ENCODE peak calls at places on chromosomes 5 and 9, in seven cellular contexts. R is neural crest cell, S is keratinocyte, F is upper lobe of left lung, M is fibroblast of mammary gland, E is PC-3, W is lower leg skin. O is an unnamed sample.

GRCh38 chr5:132486318-132487094 is 4.1 kb downstream of the IRF1 start:
- DNase-seq in R (no peak), S (no peak), F (peak), M (no peak), E (no peak), W (peak), O (no peak)

GRCh38 chr9:126205260-126205659 is 121.4 kb upstream of the MVB12B start:
- DNase-seq in R (no peak), S (no peak), F (no peak), M (no peak), E (no peak), W (no peak), O (no peak)

GRCh38 chr5:148989567-148989966 is 73.3 kb downstream of the SH3TC2 start:
- DNase-seq in R (no peak), S (no peak), F (no peak), M (no peak), E (no peak), W (no peak), O (no peak)

GRCh38 chr9:84937086-84937670 is 267.6 kb downstream of the NTRK2 start:
- DNase-seq in R (peak), S (no peak), F (no peak), M (no peak), E (no peak), W (no peak), O (no peak)

GRCh38 chr5:62522811-62523210 is 55.8 kb upstream of the LRRC70 start:
- DNase-seq in R (no peak), S (no peak), F (no peak), M (no peak), E (no peak), W (no peak), O (no peak)

GRCh38 chr5:111099058-111099778 is 7.1 kb downstream of the WDR36 start:
- DNase-seq in R (no peak), S (no peak), F (no peak), M (peak), E (no peak), W (no peak), O (no peak)

GRCh38 chr5:35282805-35283204 is 52.5 kb upstream of the PRLR start:
- DNase-seq in R (no peak), S (no peak), F (no peak), M (no peak), E (no peak), W (no peak), O (no peak)

GRCh38 chr5:59275170-59275536 is 618.4 kb downstream of the PDE4D start:
- DNase-seq in R (no peak), S (no peak), F (no peak), M (peak), E (no peak), W (no peak), O (no peak)

GRCh38 chr5:14779975-14780374 is 91.6 kb downstream of the ANKH start:
- DNase-seq in R (no peak), S (no peak), F (no peak), M (no peak), E (no peak), W (no peak), O (peak)

GRCh38 chr9:70935856-70936255 is 185.6 kb downstream of the TRPM3 start:
- DNase-seq in R (no peak), S (no peak), F (no peak), M (peak), E (no peak), W (no peak), O (no peak)

GRCh38 chr5:73986729-73987128 is 360.7 kb downstream of the ARHGEF28 start:
- DNase-seq in R (no peak), S (no peak), F (no peak), M (no peak), E (no peak), W (no peak), O (no peak)

GRCh38 chr9:131854906-131855504 is 115.1 kb upstream of the RAPGEF1 start:
- DNase-seq in R (no peak), S (no peak), F (no peak), M (peak), E (no peak), W (no peak), O (no peak)

GRCh38 chr5:151953833-151954232 is 29.2 kb upstream of the GLRA1 start:
- DNase-seq in R (no peak), S (no peak), F (no peak), M (no peak), E (no peak), W (no peak), O (no peak)

GRCh38 chr5:177430972-177431316 is 4.5 kb downstream of the GRK6 start:
- DNase-seq in R (no peak), S (no peak), F (no peak), M (no peak), E (no peak), W (no peak), O (no peak)

GRCh38 chr5:94776167-94776566 is 157.7 kb downstream of the SLF1 start:
- DNase-seq in R (no peak), S (no peak), F (no peak), M (peak), E (no peak), W (no peak), O (no peak)

GRCh38 chr9:107447834-107448233 is 41.7 kb downstream of the KLF4 start:
- DNase-seq in R (no peak), S (no peak), F (no peak), M (no peak), E (peak), W (no peak), O (no peak)

GRCh38 chr9:38074441-38074943 is 5.5 kb upstream of the SHB start:
- DNase-seq in R (no peak), S (no peak), F (peak), M (no peak), E (no peak), W (peak), O (no peak)

GRCh38 chr5:136132087-136132486 is 558 bp upstream of the SMAD5 start:
- DNase-seq in R (no peak), S (no peak), F (no peak), M (no peak), E (no peak), W (peak), O (no peak)

GRCh38 chr5:181243521-181244307 is at the start of gene RACK1:
- DNase-seq in R (peak), S (no peak), F (peak), M (peak), E (peak), W (peak), O (peak)

GRCh38 chr5:14429102-14429501 is 152.5 kb upstream of the OTULINL start:
- DNase-seq in R (no peak), S (no peak), F (no peak), M (no peak), E (no peak), W (peak), O (no peak)

GRCh38 chr9:37300620-37301368 is 121.7 kb upstream of the GRHPR start:
- DNase-seq in R (no peak), S (no peak), F (no peak), M (peak), E (peak), W (no peak), O (peak)

GRCh38 chr9:128863647-128864046 is 18.1 kb downstream of the KYAT1 start:
- DNase-seq in R (peak), S (no peak), F (peak), M (peak), E (peak), W (peak), O (peak)

GRCh38 chr5:37792976-37793328 is 46.9 kb downstream of the GDNF start:
- DNase-seq in R (no peak), S (no peak), F (no peak), M (peak), E (peak), W (no peak), O (peak)
- TF ChIP-seq CTCF in R (no peak), S (no peak), F (no peak), M (no peak), E (no peak), W (no peak), O (no peak)

GRCh38 chr9:83065233-83065632 is 2.3 kb upstream of the RASEF start:
- DNase-seq in R (no peak), S (no peak), F (no peak), M (no peak), E (no peak), W (no peak), O (no peak)

GRCh38 chr9:83060557-83060956 is 2.4 kb downstream of the RASEF start:
- DNase-seq in R (no peak), S (no peak), F (no peak), M (no peak), E (peak), W (no peak), O (no peak)

GRCh38 chr9:83061036-83061435 is 1.9 kb downstream of the RASEF start:
- DNase-seq in R (no peak), S (peak), F (no peak), M (no peak), E (peak), W (no peak), O (peak)

GRCh38 chr9:83062011-83062652 is 810 bp downstream of the RASEF start:
- DNase-seq in R (no peak), S (no peak), F (peak), M (peak), E (peak), W (no peak), O (peak)

DNA sequence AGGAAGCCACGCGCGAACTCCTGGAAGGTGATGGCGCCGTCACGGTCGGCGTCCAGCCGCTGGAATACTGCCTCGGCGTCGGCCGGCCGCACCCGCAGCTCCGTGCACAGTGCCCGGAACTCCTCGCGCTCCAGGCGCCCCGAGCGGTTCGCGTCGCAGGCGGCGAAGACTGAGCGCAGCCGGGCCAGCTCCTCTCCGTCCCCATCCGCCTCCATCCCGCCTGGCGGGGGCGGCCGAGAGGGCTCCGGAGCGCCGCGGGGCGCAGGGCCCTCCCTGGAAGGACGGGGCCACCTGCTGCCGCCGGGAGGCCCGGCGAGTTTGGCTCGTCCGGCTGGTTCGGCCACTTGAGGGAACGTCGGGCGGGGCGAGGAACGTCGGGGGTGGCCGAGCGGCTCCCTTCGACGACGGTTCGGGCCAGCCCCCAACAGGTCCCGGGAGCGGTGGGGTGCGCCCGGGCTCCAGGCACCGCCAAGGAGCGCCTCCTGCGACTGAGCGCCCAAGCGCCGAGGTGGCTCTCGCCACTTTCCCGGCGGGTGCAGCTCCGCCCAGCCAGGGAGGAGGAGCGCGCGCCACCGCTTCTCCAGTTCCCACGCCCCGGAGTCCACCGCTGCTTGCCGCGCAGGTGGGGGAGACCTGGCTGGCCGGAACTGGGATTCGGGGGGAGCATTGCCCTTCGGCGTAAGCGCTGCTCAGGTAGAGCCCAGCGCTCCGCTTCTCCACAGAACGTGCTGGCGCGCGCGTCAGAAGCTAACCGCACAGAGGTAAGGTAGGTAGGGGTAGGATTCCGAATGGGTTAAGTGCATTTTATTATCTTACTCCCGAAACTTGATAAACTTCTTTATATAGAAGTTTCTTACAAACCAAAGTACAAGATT is at the start of gene RASEF:
- DNase-seq in R (peak), S (no peak), F (peak), M (no peak), E (peak), W (no peak), O (peak)
- TF ChIP-seq CTCF in R (peak), S (no peak), F (peak), M (no peak), E (peak), W (no peak), O (peak)

GRCh38 chr5:145980257-145980656 is 43.9 kb downstream of the SH3RF2 start:
- DNase-seq in R (no peak), S (no peak), F (no peak), M (no peak), E (no peak), W (no peak), O (no peak)

GRCh38 chr5:145981612-145982571 is 45.5 kb downstream of the SH3RF2 start:
- DNase-seq in R (no peak), S (no peak), F (peak), M (no peak), E (peak), W (no peak), O (no peak)

GRCh38 chr5:145979270-145980223 is 43.2 kb downstream of the SH3RF2 start:
- DNase-seq in R (no peak), S (no peak), F (no peak), M (no peak), E (no peak), W (no peak), O (no peak)

GRCh38 chr5:145982572-145983314 is 46.4 kb downstream of the SH3RF2 start:
- DNase-seq in R (no peak), S (no peak), F (no peak), M (no peak), E (peak), W (no peak), O (no peak)

GRCh38 chr5:145980718-145981117 is 44.3 kb downstream of the SH3RF2 start:
- DNase-seq in R (no peak), S (no peak), F (no peak), M (no peak), E (no peak), W (no peak), O (peak)
- TF ChIP-seq CTCF in R (peak), S (no peak), F (no peak), M (peak), E (peak), W (no peak), O (peak)

DNA sequence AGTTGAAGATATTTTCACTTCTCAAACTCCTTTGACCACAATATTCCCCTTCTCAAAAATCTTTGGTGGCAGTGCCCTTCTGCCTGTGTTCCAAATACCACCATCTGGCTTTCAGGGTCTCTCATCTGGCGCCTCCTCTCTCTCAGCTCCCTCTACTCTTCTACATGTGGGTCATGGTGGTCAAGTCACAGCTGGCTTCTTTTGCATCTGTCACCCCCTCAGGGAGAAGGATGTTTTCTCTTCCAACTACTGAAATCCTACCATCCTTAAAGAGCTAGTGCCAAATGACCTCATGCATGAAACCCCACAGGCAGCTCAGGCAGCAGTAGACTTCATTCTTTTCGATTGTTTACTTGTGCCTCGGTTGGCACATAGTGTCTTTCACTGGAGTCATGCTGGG is 219.1 kb downstream of the DCP2 start:
- DNase-seq in R (no peak), S (no peak), F (no peak), M (no peak), E (no peak), W (no peak), O (no peak)
- TF ChIP-seq CTCF in R (no peak), S (no peak), F (no peak), M (no peak), E (no peak), W (no peak), O (no peak)

DNA sequence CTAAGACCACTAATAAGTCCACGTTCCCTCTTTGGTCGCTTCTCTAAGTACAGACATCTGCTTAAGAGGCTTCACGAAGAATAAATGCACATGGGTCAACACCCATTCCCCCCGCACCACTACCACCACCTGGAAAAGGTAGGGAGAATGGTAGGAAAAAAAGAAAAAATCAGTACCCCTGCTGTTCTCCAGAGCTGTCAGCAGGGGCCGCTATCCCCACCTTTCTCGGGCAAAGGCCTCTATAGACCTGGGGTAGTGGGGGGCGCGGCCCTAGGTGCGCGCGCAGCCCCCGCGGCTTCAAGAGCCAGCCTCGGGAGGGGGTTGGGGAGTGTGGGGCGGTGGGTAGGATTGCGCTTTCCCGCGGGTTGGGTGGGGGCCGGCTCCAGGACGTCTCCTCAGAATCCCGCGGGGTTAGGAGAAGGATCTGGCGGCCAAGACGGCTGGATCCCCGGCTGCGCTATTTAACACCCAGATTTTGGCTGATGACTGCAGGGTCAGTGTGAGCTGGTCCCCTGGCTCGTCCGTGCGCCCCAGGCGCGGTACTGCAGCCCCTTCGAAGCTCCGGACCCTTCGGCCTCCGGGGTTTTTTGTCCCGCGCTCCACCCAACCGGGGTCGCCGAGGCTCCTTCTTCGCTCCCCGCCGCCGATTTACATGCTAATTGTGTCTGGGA is 1.6 kb upstream of the SEMA6A start:
- DNase-seq in R (peak), S (peak), F (peak), M (peak), E (peak), W (peak), O (peak)
- TF ChIP-seq CTCF in R (peak), S (peak), F (peak), M (peak), E (peak), W (no peak), O (peak)

GRCh38 chr9:17532461-17532860 is 46.4 kb upstream of the SH3GL2 start:
- DNase-seq in R (no peak), S (no peak), F (no peak), M (no peak), E (no peak), W (no peak), O (no peak)

GRCh38 chr9:17535176-17535575 is 43.7 kb upstream of the SH3GL2 start:
- DNase-seq in R (no peak), S (no peak), F (no peak), M (no peak), E (no peak), W (no peak), O (no peak)

GRCh38 chr9:17536027-17536426 is 42.8 kb upstream of the SH3GL2 start:
- DNase-seq in R (no peak), S (peak), F (no peak), M (no peak), E (no peak), W (no peak), O (no peak)

GRCh38 chr9:17528859-17529258 is 50.0 kb upstream of the SH3GL2 start:
- DNase-seq in R (no peak), S (no peak), F (no peak), M (peak), E (peak), W (no peak), O (no peak)

DNA sequence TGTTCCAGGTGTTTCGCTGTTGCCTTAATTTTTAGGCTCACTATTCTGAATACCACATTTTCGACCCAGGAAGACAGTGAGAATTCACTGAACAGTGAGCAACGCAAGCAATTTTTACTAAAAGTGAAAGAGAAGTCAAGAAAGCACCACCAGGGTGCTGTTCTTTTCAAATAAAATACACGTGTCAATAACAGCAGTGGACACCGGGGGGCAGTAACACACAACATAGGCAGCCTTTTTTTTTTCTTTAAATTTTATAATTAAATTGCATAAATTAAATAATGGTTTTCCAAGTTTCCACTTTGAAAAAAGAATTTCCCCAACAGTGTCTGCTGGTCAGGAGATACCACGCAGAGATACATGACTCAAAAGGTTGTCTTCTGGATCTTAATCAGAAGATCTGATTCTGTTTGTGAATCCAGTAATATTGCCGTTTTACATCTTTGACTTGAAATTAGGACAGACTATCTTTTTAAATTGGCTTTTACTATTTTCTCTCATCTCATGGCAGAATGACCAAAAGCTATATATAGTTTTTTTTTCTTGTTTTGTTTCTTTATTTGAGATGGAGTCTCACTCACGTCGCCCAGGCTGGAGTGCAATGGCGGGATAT is 47.1 kb upstream of the SH3GL2 start:
- DNase-seq in R (peak), S (peak), F (no peak), M (peak), E (peak), W (no peak), O (peak)
- TF ChIP-seq CTCF in R (peak), S (peak), F (peak), M (peak), E (peak), W (no peak), O (peak)

O was measured in MCF 10A.